ENCODE peak calls at places on chromosome 17, in seven cellular contexts. One of them, this sample, is unnamed.

GRCh38 chr17:69578385-69578936 is 164.0 kb downstream of the MAP2K6 start:
- DNase-seq in activated T-cell treated with anti-CD3 and anti-CD28 coated beads for 24 hours: no peak
- DNase-seq in nephron progenitor cell: no peak
- DNase-seq in HTR-8/SVneo: no peak
- DNase-seq in non-pigmented ciliary epithelial cell: no peak
- DNase-seq in HCEC 1CT: no peak
- DNase-seq in GM03348: no peak
- DNase-seq in this sample: no peak

GRCh38 chr17:34859652-34860051 is 101.6 kb downstream of the CCT6B start:
- DNase-seq in activated T-cell treated with anti-CD3 and anti-CD28 coated beads for 24 hours: no peak
- DNase-seq in nephron progenitor cell: no peak
- DNase-seq in HTR-8/SVneo: no peak
- DNase-seq in non-pigmented ciliary epithelial cell: no peak
- DNase-seq in HCEC 1CT: no peak
- DNase-seq in GM03348: no peak
- DNase-seq in this sample: no peak

GRCh38 chr17:19388791-19389190 is 1.8 kb upstream of the MFAP4 start:
- DNase-seq in activated T-cell treated with anti-CD3 and anti-CD28 coated beads for 24 hours: no peak
- DNase-seq in nephron progenitor cell: no peak
- DNase-seq in HTR-8/SVneo: no peak
- DNase-seq in non-pigmented ciliary epithelial cell: no peak
- DNase-seq in HCEC 1CT: no peak
- DNase-seq in GM03348: no peak
- DNase-seq in this sample: no peak

GRCh38 chr17:40909351-40909750 is 24.3 kb upstream of the KRT20 start:
- DNase-seq in activated T-cell treated with anti-CD3 and anti-CD28 coated beads for 24 hours: peak
- DNase-seq in nephron progenitor cell: peak
- DNase-seq in HTR-8/SVneo: peak
- DNase-seq in non-pigmented ciliary epithelial cell: peak
- DNase-seq in HCEC 1CT: peak
- DNase-seq in GM03348: peak
- DNase-seq in this sample: peak

GRCh38 chr17:2689411-2690164 is 22.0 kb downstream of the CLUH start:
- DNase-seq in activated T-cell treated with anti-CD3 and anti-CD28 coated beads for 24 hours: no peak
- DNase-seq in nephron progenitor cell: no peak
- DNase-seq in HTR-8/SVneo: no peak
- DNase-seq in non-pigmented ciliary epithelial cell: no peak
- DNase-seq in HCEC 1CT: no peak
- DNase-seq in GM03348: peak
- DNase-seq in this sample: no peak

GRCh38 chr17:76714822-76715461 is 4.2 kb upstream of the MXRA7 start:
- DNase-seq in activated T-cell treated with anti-CD3 and anti-CD28 coated beads for 24 hours: peak
- DNase-seq in nephron progenitor cell: peak
- DNase-seq in HTR-8/SVneo: no peak
- DNase-seq in non-pigmented ciliary epithelial cell: no peak
- DNase-seq in HCEC 1CT: no peak
- DNase-seq in GM03348: peak
- DNase-seq in this sample: no peak

GRCh38 chr17:63405741-63406261 is 40.3 kb downstream of the CYB561 start:
- DNase-seq in activated T-cell treated with anti-CD3 and anti-CD28 coated beads for 24 hours: no peak
- DNase-seq in nephron progenitor cell: no peak
- DNase-seq in HTR-8/SVneo: peak
- DNase-seq in non-pigmented ciliary epithelial cell: peak
- DNase-seq in HCEC 1CT: peak
- DNase-seq in GM03348: peak
- DNase-seq in this sample: peak

GRCh38 chr17:30950669-30951399 is 20.0 kb upstream of the RNF135 start:
- DNase-seq in activated T-cell treated with anti-CD3 and anti-CD28 coated beads for 24 hours: no peak
- DNase-seq in nephron progenitor cell: no peak
- DNase-seq in HTR-8/SVneo: no peak
- DNase-seq in non-pigmented ciliary epithelial cell: peak
- DNase-seq in HCEC 1CT: peak
- DNase-seq in GM03348: peak
- DNase-seq in this sample: no peak

GRCh38 chr17:323721-324139 is 28.9 kb downstream of the RPH3AL start:
- DNase-seq in activated T-cell treated with anti-CD3 and anti-CD28 coated beads for 24 hours: no peak
- DNase-seq in nephron progenitor cell: no peak
- DNase-seq in HTR-8/SVneo: no peak
- DNase-seq in non-pigmented ciliary epithelial cell: no peak
- DNase-seq in HCEC 1CT: no peak
- DNase-seq in GM03348: no peak
- DNase-seq in this sample: no peak

GRCh38 chr17:37821025-37821713 is 76.3 kb upstream of the HNF1B start:
- DNase-seq in activated T-cell treated with anti-CD3 and anti-CD28 coated beads for 24 hours: no peak
- DNase-seq in nephron progenitor cell: no peak
- DNase-seq in HTR-8/SVneo: no peak
- DNase-seq in non-pigmented ciliary epithelial cell: no peak
- DNase-seq in HCEC 1CT: no peak
- DNase-seq in GM03348: no peak
- DNase-seq in this sample: no peak

GRCh38 chr17:79798296-79799173 is 1.7 kb upstream of the CBX8 start:
- DNase-seq in activated T-cell treated with anti-CD3 and anti-CD28 coated beads for 24 hours: no peak
- DNase-seq in nephron progenitor cell: peak
- DNase-seq in HTR-8/SVneo: no peak
- DNase-seq in non-pigmented ciliary epithelial cell: no peak
- DNase-seq in HCEC 1CT: no peak
- DNase-seq in GM03348: peak
- DNase-seq in this sample: no peak

GRCh38 chr17:79586131-79586530 is 24.7 kb downstream of the RBFOX3 start:
- DNase-seq in activated T-cell treated with anti-CD3 and anti-CD28 coated beads for 24 hours: no peak
- DNase-seq in nephron progenitor cell: no peak
- DNase-seq in HTR-8/SVneo: no peak
- DNase-seq in non-pigmented ciliary epithelial cell: no peak
- DNase-seq in HCEC 1CT: no peak
- DNase-seq in GM03348: no peak
- DNase-seq in this sample: no peak

GRCh38 chr17:3802461-3803307 is 1.7 kb upstream of the ITGAE start:
- DNase-seq in activated T-cell treated with anti-CD3 and anti-CD28 coated beads for 24 hours: no peak
- DNase-seq in nephron progenitor cell: no peak
- DNase-seq in HTR-8/SVneo: peak
- DNase-seq in non-pigmented ciliary epithelial cell: peak
- DNase-seq in HCEC 1CT: peak
- DNase-seq in GM03348: peak
- DNase-seq in this sample: peak

GRCh38 chr17:35765086-35765710 is 4.5 kb downstream of the C17orf50 start:
- DNase-seq in activated T-cell treated with anti-CD3 and anti-CD28 coated beads for 24 hours: no peak
- DNase-seq in nephron progenitor cell: no peak
- DNase-seq in HTR-8/SVneo: no peak
- DNase-seq in non-pigmented ciliary epithelial cell: no peak
- DNase-seq in HCEC 1CT: no peak
- DNase-seq in GM03348: peak
- DNase-seq in this sample: no peak

GRCh38 chr17:65121916-65122821 is 15.0 kb upstream of the RGS9 start:
- DNase-seq in activated T-cell treated with anti-CD3 and anti-CD28 coated beads for 24 hours: peak
- DNase-seq in nephron progenitor cell: no peak
- DNase-seq in HTR-8/SVneo: no peak
- DNase-seq in non-pigmented ciliary epithelial cell: no peak
- DNase-seq in HCEC 1CT: no peak
- DNase-seq in GM03348: no peak
- DNase-seq in this sample: no peak

GRCh38 chr17:82338858-82339633 is 5.5 kb upstream of the SECTM1 start:
- DNase-seq in activated T-cell treated with anti-CD3 and anti-CD28 coated beads for 24 hours: no peak
- DNase-seq in nephron progenitor cell: no peak
- DNase-seq in HTR-8/SVneo: peak
- DNase-seq in non-pigmented ciliary epithelial cell: no peak
- DNase-seq in HCEC 1CT: peak
- DNase-seq in GM03348: peak
- DNase-seq in this sample: peak

GRCh38 chr17:8532021-8532420 is 96.3 kb downstream of the NDEL1 start:
- DNase-seq in activated T-cell treated with anti-CD3 and anti-CD28 coated beads for 24 hours: no peak
- DNase-seq in nephron progenitor cell: no peak
- DNase-seq in HTR-8/SVneo: no peak
- DNase-seq in non-pigmented ciliary epithelial cell: no peak
- DNase-seq in HCEC 1CT: no peak
- DNase-seq in GM03348: no peak
- DNase-seq in this sample: no peak

GRCh38 chr17:7004398-7005253 is 7.8 kb upstream of the RNASEK start:
- DNase-seq in activated T-cell treated with anti-CD3 and anti-CD28 coated beads for 24 hours: no peak
- DNase-seq in nephron progenitor cell: no peak
- DNase-seq in HTR-8/SVneo: peak
- DNase-seq in non-pigmented ciliary epithelial cell: no peak
- DNase-seq in HCEC 1CT: peak
- DNase-seq in GM03348: peak
- DNase-seq in this sample: no peak

GRCh38 chr17:61261001-61261587 is 138.5 kb upstream of the TBX2 start:
- DNase-seq in activated T-cell treated with anti-CD3 and anti-CD28 coated beads for 24 hours: no peak
- DNase-seq in nephron progenitor cell: no peak
- DNase-seq in HTR-8/SVneo: no peak
- DNase-seq in non-pigmented ciliary epithelial cell: no peak
- DNase-seq in HCEC 1CT: no peak
- DNase-seq in GM03348: no peak
- DNase-seq in this sample: no peak

GRCh38 chr17:16924701-16925440 is 47.0 kb downstream of the TNFRSF13B start:
- DNase-seq in activated T-cell treated with anti-CD3 and anti-CD28 coated beads for 24 hours: no peak
- DNase-seq in nephron progenitor cell: no peak
- DNase-seq in HTR-8/SVneo: no peak
- DNase-seq in non-pigmented ciliary epithelial cell: no peak
- DNase-seq in HCEC 1CT: no peak
- DNase-seq in GM03348: no peak
- DNase-seq in this sample: no peak

GRCh38 chr17:5065227-5065744 is 13.0 kb upstream of the ZFP3 start:
- DNase-seq in activated T-cell treated with anti-CD3 and anti-CD28 coated beads for 24 hours: no peak
- DNase-seq in nephron progenitor cell: no peak
- DNase-seq in HTR-8/SVneo: no peak
- DNase-seq in non-pigmented ciliary epithelial cell: no peak
- DNase-seq in HCEC 1CT: no peak
- DNase-seq in GM03348: no peak
- DNase-seq in this sample: no peak

GRCh38 chr17:1073241-1073962 is 76.5 kb downstream of the TIMM22 start:
- DNase-seq in activated T-cell treated with anti-CD3 and anti-CD28 coated beads for 24 hours: no peak
- DNase-seq in nephron progenitor cell: no peak
- DNase-seq in HTR-8/SVneo: no peak
- DNase-seq in non-pigmented ciliary epithelial cell: no peak
- DNase-seq in HCEC 1CT: no peak
- DNase-seq in GM03348: no peak
- DNase-seq in this sample: no peak

GRCh38 chr17:74417178-74418045 is 14.5 kb upstream of the GPRC5C start:
- DNase-seq in activated T-cell treated with anti-CD3 and anti-CD28 coated beads for 24 hours: no peak
- DNase-seq in nephron progenitor cell: peak
- DNase-seq in HTR-8/SVneo: no peak
- DNase-seq in non-pigmented ciliary epithelial cell: no peak
- DNase-seq in HCEC 1CT: no peak
- DNase-seq in GM03348: no peak
- DNase-seq in this sample: peak

GRCh38 chr17:43517615-43518386 is 28.3 kb downstream of the ETV4 start:
- DNase-seq in activated T-cell treated with anti-CD3 and anti-CD28 coated beads for 24 hours: no peak
- DNase-seq in nephron progenitor cell: no peak
- DNase-seq in HTR-8/SVneo: no peak
- DNase-seq in non-pigmented ciliary epithelial cell: peak
- DNase-seq in HCEC 1CT: peak
- DNase-seq in GM03348: peak
- DNase-seq in this sample: no peak

GRCh38 chr17:59810894-59811153 is 81.9 kb downstream of the TUBD1 start:
- DNase-seq in activated T-cell treated with anti-CD3 and anti-CD28 coated beads for 24 hours: no peak
- DNase-seq in nephron progenitor cell: no peak
- DNase-seq in HTR-8/SVneo: no peak
- DNase-seq in non-pigmented ciliary epithelial cell: no peak
- DNase-seq in HCEC 1CT: no peak
- DNase-seq in GM03348: peak
- DNase-seq in this sample: no peak

GRCh38 chr17:76561799-76562268 is 22.0 kb downstream of the PRCD start:
- DNase-seq in activated T-cell treated with anti-CD3 and anti-CD28 coated beads for 24 hours: no peak
- DNase-seq in nephron progenitor cell: no peak
- DNase-seq in HTR-8/SVneo: peak
- DNase-seq in non-pigmented ciliary epithelial cell: no peak
- DNase-seq in HCEC 1CT: peak
- DNase-seq in GM03348: peak
- DNase-seq in this sample: peak

GRCh38 chr17:2705263-2705662 is 6.3 kb downstream of the CLUH start:
- DNase-seq in activated T-cell treated with anti-CD3 and anti-CD28 coated beads for 24 hours: no peak
- DNase-seq in nephron progenitor cell: no peak
- DNase-seq in HTR-8/SVneo: no peak
- DNase-seq in non-pigmented ciliary epithelial cell: peak
- DNase-seq in HCEC 1CT: peak
- DNase-seq in GM03348: no peak
- DNase-seq in this sample: no peak

GRCh38 chr17:59796785-59797205 is 89.3 kb downstream of the VMP1 start:
- DNase-seq in activated T-cell treated with anti-CD3 and anti-CD28 coated beads for 24 hours: no peak
- DNase-seq in nephron progenitor cell: no peak
- DNase-seq in HTR-8/SVneo: no peak
- DNase-seq in non-pigmented ciliary epithelial cell: no peak
- DNase-seq in HCEC 1CT: no peak
- DNase-seq in GM03348: no peak
- DNase-seq in this sample: no peak

GRCh38 chr17:78544876-78545755 is 32.1 kb downstream of the DNAH17 start:
- DNase-seq in activated T-cell treated with anti-CD3 and anti-CD28 coated beads for 24 hours: no peak
- DNase-seq in nephron progenitor cell: no peak
- DNase-seq in HTR-8/SVneo: no peak
- DNase-seq in non-pigmented ciliary epithelial cell: no peak
- DNase-seq in HCEC 1CT: no peak
- DNase-seq in GM03348: no peak
- DNase-seq in this sample: no peak

GRCh38 chr17:19003966-19004600 is 481 bp downstream of the FAM83G start:
- DNase-seq in activated T-cell treated with anti-CD3 and anti-CD28 coated beads for 24 hours: peak
- DNase-seq in nephron progenitor cell: peak
- DNase-seq in HTR-8/SVneo: peak
- DNase-seq in non-pigmented ciliary epithelial cell: no peak
- DNase-seq in HCEC 1CT: peak
- DNase-seq in GM03348: peak
- DNase-seq in this sample: no peak

GRCh38 chr17:28523186-28523585 is 17.0 kb downstream of the FOXN1 start:
- DNase-seq in activated T-cell treated with anti-CD3 and anti-CD28 coated beads for 24 hours: no peak
- DNase-seq in nephron progenitor cell: no peak
- DNase-seq in HTR-8/SVneo: no peak
- DNase-seq in non-pigmented ciliary epithelial cell: no peak
- DNase-seq in HCEC 1CT: no peak
- DNase-seq in GM03348: no peak
- DNase-seq in this sample: no peak

GRCh38 chr17:60563743-60564142 is 36.2 kb upstream of the PPM1D start:
- DNase-seq in activated T-cell treated with anti-CD3 and anti-CD28 coated beads for 24 hours: no peak
- DNase-seq in nephron progenitor cell: no peak
- DNase-seq in HTR-8/SVneo: no peak
- DNase-seq in non-pigmented ciliary epithelial cell: no peak
- DNase-seq in HCEC 1CT: no peak
- DNase-seq in GM03348: no peak
- DNase-seq in this sample: no peak

GRCh38 chr17:79444226-79444625 is 166.6 kb downstream of the RBFOX3 start:
- DNase-seq in activated T-cell treated with anti-CD3 and anti-CD28 coated beads for 24 hours: no peak
- DNase-seq in nephron progenitor cell: peak
- DNase-seq in HTR-8/SVneo: no peak
- DNase-seq in non-pigmented ciliary epithelial cell: no peak
- DNase-seq in HCEC 1CT: no peak
- DNase-seq in GM03348: no peak
- DNase-seq in this sample: no peak

GRCh38 chr17:17084941-17085340 is 42.7 kb downstream of the MPRIP start:
- DNase-seq in activated T-cell treated with anti-CD3 and anti-CD28 coated beads for 24 hours: no peak
- DNase-seq in nephron progenitor cell: no peak
- DNase-seq in HTR-8/SVneo: no peak
- DNase-seq in non-pigmented ciliary epithelial cell: no peak
- DNase-seq in HCEC 1CT: no peak
- DNase-seq in GM03348: no peak
- DNase-seq in this sample: no peak

GRCh38 chr17:3558603-3559269 is 1.1 kb upstream of the TRPV3 start:
- DNase-seq in activated T-cell treated with anti-CD3 and anti-CD28 coated beads for 24 hours: peak
- DNase-seq in nephron progenitor cell: no peak
- DNase-seq in HTR-8/SVneo: no peak
- DNase-seq in non-pigmented ciliary epithelial cell: no peak
- DNase-seq in HCEC 1CT: peak
- DNase-seq in GM03348: no peak
- DNase-seq in this sample: peak

GRCh38 chr17:76331083-76331482 is 22.6 kb downstream of the PRPSAP1 start:
- DNase-seq in activated T-cell treated with anti-CD3 and anti-CD28 coated beads for 24 hours: no peak
- DNase-seq in nephron progenitor cell: no peak
- DNase-seq in HTR-8/SVneo: no peak
- DNase-seq in non-pigmented ciliary epithelial cell: no peak
- DNase-seq in HCEC 1CT: no peak
- DNase-seq in GM03348: no peak
- DNase-seq in this sample: no peak

GRCh38 chr17:72529386-72529785 is 408.6 kb downstream of the SOX9 start:
- DNase-seq in activated T-cell treated with anti-CD3 and anti-CD28 coated beads for 24 hours: no peak
- DNase-seq in nephron progenitor cell: no peak
- DNase-seq in HTR-8/SVneo: no peak
- DNase-seq in non-pigmented ciliary epithelial cell: no peak
- DNase-seq in HCEC 1CT: no peak
- DNase-seq in GM03348: no peak
- DNase-seq in this sample: no peak

GRCh38 chr17:49567871-49568694 is 7.6 kb upstream of the NXPH3 start:
- DNase-seq in activated T-cell treated with anti-CD3 and anti-CD28 coated beads for 24 hours: peak
- DNase-seq in nephron progenitor cell: peak
- DNase-seq in HTR-8/SVneo: peak
- DNase-seq in non-pigmented ciliary epithelial cell: peak
- DNase-seq in HCEC 1CT: peak
- DNase-seq in GM03348: peak
- DNase-seq in this sample: no peak

This sample was measured in HS-5.